ENCODE peak calls at places on chromosomes 11 and 22, in ten cellular contexts. S is HTR-8/SVneo; W is activated CD4-positive, alpha-beta T cell treated with anti-CD3 and anti-CD28 coated beads for 24 hours; A is EL; N is Right ventricle myocardium inferior; F is IMR-90; R is left ventricle myocardium superior; O is NCI-H1436 treated with DMSO at 0.1 percent for 48 hours; D is hypothalamus; L is activated naive CD8-positive, alpha-beta T cell treated with anti-CD3 and anti-CD28 coated beads, Interleukin-2, amount 50 U/mL, for 24 hours. Q is an unnamed sample.

GRCh38 chr22:39482768-39483167 is 19.3 kb upstream of the MIEF1 start:
- DNase-seq in R (no peak), D (no peak), L (no peak), A (no peak), O (no peak), N (peak), F (peak), W (no peak), S (no peak), Q (no peak)

GRCh38 chr11:62881579-62882427 is 1.1 kb downstream of the SLC3A2 start:
- DNase-seq in L (peak), F (peak), S (peak), O (peak), N (peak), A (peak), D (peak), R (peak), W (peak), Q (peak)

GRCh38 chr11:38302564-38302963 is 1704.5 kb upstream of the RAG2 start:
- DNase-seq in W (no peak), O (no peak), R (no peak), F (no peak), D (no peak), S (no peak), N (no peak), A (no peak), L (no peak), Q (no peak)

GRCh38 chr11:4190519-4190918 is 95.9 kb downstream of the RRM1 start:
- DNase-seq in A (no peak), F (no peak), R (no peak), O (no peak), D (no peak), N (no peak), W (no peak), L (no peak), S (no peak), Q (no peak)

GRCh38 chr11:64597671-64598101 is 6.7 kb downstream of the SLC22A12 start:
- DNase-seq in A (no peak), N (peak), W (no peak), O (no peak), L (no peak), D (no peak), F (no peak), S (no peak), R (no peak), Q (no peak)

GRCh38 chr11:111913997-111914396 is 1.5 kb downstream of the HSPB2 start:
- DNase-seq in O (no peak), A (peak), R (peak), S (no peak), D (no peak), W (no peak), F (peak), L (no peak), N (no peak), Q (no peak)

GRCh38 chr11:10633261-10633660 is 60.3 kb downstream of the IRAG1 start:
- DNase-seq in A (no peak), W (no peak), F (no peak), S (no peak), O (no peak), N (no peak), R (no peak), L (no peak), D (no peak), Q (peak)

GRCh38 chr11:79314906-79315689 is 125.7 kb downstream of the TENM4 start:
- DNase-seq in L (no peak), F (peak), W (no peak), O (no peak), N (no peak), S (no peak), D (no peak), A (no peak), R (no peak), Q (peak)

GRCh38 chr11:5198285-5198684 is 2.2 kb downstream of the OR51V1 start:
- DNase-seq in F (no peak), N (no peak), A (no peak), D (no peak), R (no peak), O (no peak), S (no peak), L (no peak), W (no peak), Q (no peak)

GRCh38 chr11:69490516-69490915 is 9.1 kb downstream of the LINC01488 start:
- DNase-seq in R (peak), W (no peak), F (no peak), A (no peak), N (peak), L (no peak), O (no peak), D (no peak), S (no peak), Q (no peak)

GRCh38 chr11:69220581-69221051 is 64.9 kb downstream of the SMIM38 start:
- DNase-seq in D (no peak), O (no peak), S (no peak), R (no peak), L (no peak), N (no peak), A (no peak), W (no peak), F (no peak), Q (no peak)

GRCh38 chr22:50641696-50642607 is 14.0 kb upstream of the ARSA start:
- DNase-seq in A (no peak), F (peak), S (no peak), D (peak), W (no peak), R (peak), O (no peak), N (no peak), L (no peak), Q (no peak)

GRCh38 chr11:1233351-1234053 is 10.6 kb downstream of the MUC5B start:
- DNase-seq in O (no peak), F (no peak), N (peak), A (no peak), W (no peak), R (peak), L (no peak), S (no peak), D (no peak), Q (no peak)

GRCh38 chr11:120563698-120564572 is 52.4 kb downstream of the GRIK4 start:
- DNase-seq in N (no peak), F (no peak), L (no peak), A (no peak), W (no peak), R (peak), D (peak), O (no peak), S (no peak), Q (no peak)

GRCh38 chr11:118622376-118623290 is 15.2 kb downstream of the PHLDB1 start:
- DNase-seq in S (peak), W (no peak), A (peak), N (no peak), D (no peak), O (no peak), F (peak), L (no peak), R (peak), Q (peak)

GRCh38 chr11:121119444-121119843 is 18.4 kb downstream of the TECTA start:
- DNase-seq in L (no peak), R (no peak), S (no peak), A (no peak), N (no peak), O (no peak), D (no peak), W (no peak), F (no peak), Q (no peak)

GRCh38 chr22:50437511-50438304 is 37.1 kb downstream of the SBF1 start:
- DNase-seq in N (peak), F (no peak), L (no peak), D (no peak), A (no peak), R (peak), S (no peak), O (no peak), W (no peak), Q (no peak)

GRCh38 chr11:120211522-120212258 is 858 bp downstream of the OAF start:
- DNase-seq in O (no peak), A (no peak), D (no peak), N (peak), F (no peak), R (peak), W (no peak), L (no peak), S (no peak), Q (peak)

GRCh38 chr11:47186076-47186936 is at the start of gene PACSIN3:
- DNase-seq in O (no peak), F (peak), D (no peak), L (peak), W (peak), A (peak), S (peak), R (peak), N (peak), Q (peak)

GRCh38 chr11:68954970-68955958 is 25.5 kb downstream of the MRGPRD start:
- DNase-seq in R (peak), A (peak), D (no peak), N (peak), W (no peak), S (no peak), L (no peak), F (peak), O (no peak), Q (no peak)

Q was measured in RWPE1.